ENCODE peak calls at places on chromosomes 12 and 14, in five cellular contexts. One of them, this sample, is unnamed.

GRCh38 chr12:39451977-39452376 is 9.1 kb upstream of the KIF21A start:
- DNase-seq in H54: no peak
- DNase-seq in IMR-90: no peak
- DNase-seq in esophagus muscularis mucosa: no peak
- DNase-seq in transverse colon: no peak
- DNase-seq in this sample: no peak

GRCh38 chr12:67592228-67593011 is 56.1 kb upstream of the DYRK2 start:
- DNase-seq in H54: peak
- DNase-seq in transverse colon: no peak
- DNase-seq in esophagus muscularis mucosa: no peak
- DNase-seq in IMR-90: peak
- DNase-seq in this sample: no peak

GRCh38 chr14:73567365-73567764 is 1.6 kb upstream of the ACOT2 start:
- DNase-seq in H54: no peak
- DNase-seq in transverse colon: no peak
- DNase-seq in esophagus muscularis mucosa: no peak
- DNase-seq in IMR-90: no peak
- DNase-seq in this sample: no peak

GRCh38 chr12:116964740-116965090 is 54.0 kb downstream of the FBXW8 start:
- DNase-seq in IMR-90: no peak
- DNase-seq in H54: no peak
- DNase-seq in esophagus muscularis mucosa: no peak
- DNase-seq in transverse colon: no peak
- DNase-seq in this sample: no peak

GRCh38 chr12:89970646-89971192 is 262.1 kb upstream of the ATP2B1 start:
- DNase-seq in IMR-90: no peak
- DNase-seq in H54: no peak
- DNase-seq in esophagus muscularis mucosa: no peak
- DNase-seq in transverse colon: no peak
- DNase-seq in this sample: no peak

GRCh38 chr12:10130042-10130441 is at the start of gene CLEC7A:
- DNase-seq in esophagus muscularis mucosa: no peak
- DNase-seq in IMR-90: no peak
- DNase-seq in H54: no peak
- DNase-seq in transverse colon: no peak
- DNase-seq in this sample: no peak

GRCh38 chr14:29858299-29858698 is 69.3 kb downstream of the PRKD1 start:
- DNase-seq in esophagus muscularis mucosa: no peak
- DNase-seq in IMR-90: no peak
- DNase-seq in H54: no peak
- DNase-seq in transverse colon: no peak
- DNase-seq in this sample: no peak

GRCh38 chr12:85872497-85873091 is 1.5 kb upstream of the NTS start:
- DNase-seq in transverse colon: no peak
- DNase-seq in esophagus muscularis mucosa: no peak
- DNase-seq in IMR-90: peak
- DNase-seq in H54: no peak
- DNase-seq in this sample: no peak

GRCh38 chr12:78501825-78502224 is 362.7 kb upstream of the SYT1 start:
- DNase-seq in IMR-90: no peak
- DNase-seq in esophagus muscularis mucosa: no peak
- DNase-seq in H54: no peak
- DNase-seq in transverse colon: no peak
- DNase-seq in this sample: no peak

GRCh38 chr14:74220991-74221390 is 18.3 kb upstream of the VSX2 start:
- DNase-seq in H54: no peak
- DNase-seq in transverse colon: no peak
- DNase-seq in IMR-90: no peak
- DNase-seq in esophagus muscularis mucosa: no peak
- DNase-seq in this sample: no peak

GRCh38 chr12:104609083-104609844 is 152.5 kb downstream of the CHST11 start:
- DNase-seq in esophagus muscularis mucosa: no peak
- DNase-seq in transverse colon: no peak
- DNase-seq in IMR-90: no peak
- DNase-seq in H54: no peak
- DNase-seq in this sample: no peak

GRCh38 chr14:59870277-59871165 is at the start of gene RTN1:
- DNase-seq in IMR-90: peak
- DNase-seq in esophagus muscularis mucosa: no peak
- DNase-seq in H54: peak
- DNase-seq in transverse colon: peak
- DNase-seq in this sample: no peak

GRCh38 chr14:73977896-73978295 is 27.8 kb downstream of the COQ6 start:
- DNase-seq in transverse colon: no peak
- DNase-seq in H54: no peak
- DNase-seq in esophagus muscularis mucosa: no peak
- DNase-seq in IMR-90: peak
- DNase-seq in this sample: no peak

GRCh38 chr12:619346-619745 is 43.9 kb downstream of the NINJ2 start:
- DNase-seq in H54: no peak
- DNase-seq in IMR-90: no peak
- DNase-seq in esophagus muscularis mucosa: no peak
- DNase-seq in transverse colon: no peak
- DNase-seq in this sample: no peak

GRCh38 chr12:81758421-81759214 is 532 bp downstream of the PPFIA2 start:
- DNase-seq in H54: peak
- DNase-seq in transverse colon: no peak
- DNase-seq in IMR-90: no peak
- DNase-seq in esophagus muscularis mucosa: no peak
- DNase-seq in this sample: no peak

GRCh38 chr14:23539209-23539866 is 12.2 kb downstream of the ZFHX2 start:
- DNase-seq in transverse colon: no peak
- DNase-seq in H54: no peak
- DNase-seq in IMR-90: peak
- DNase-seq in esophagus muscularis mucosa: no peak
- DNase-seq in this sample: no peak

DNA sequence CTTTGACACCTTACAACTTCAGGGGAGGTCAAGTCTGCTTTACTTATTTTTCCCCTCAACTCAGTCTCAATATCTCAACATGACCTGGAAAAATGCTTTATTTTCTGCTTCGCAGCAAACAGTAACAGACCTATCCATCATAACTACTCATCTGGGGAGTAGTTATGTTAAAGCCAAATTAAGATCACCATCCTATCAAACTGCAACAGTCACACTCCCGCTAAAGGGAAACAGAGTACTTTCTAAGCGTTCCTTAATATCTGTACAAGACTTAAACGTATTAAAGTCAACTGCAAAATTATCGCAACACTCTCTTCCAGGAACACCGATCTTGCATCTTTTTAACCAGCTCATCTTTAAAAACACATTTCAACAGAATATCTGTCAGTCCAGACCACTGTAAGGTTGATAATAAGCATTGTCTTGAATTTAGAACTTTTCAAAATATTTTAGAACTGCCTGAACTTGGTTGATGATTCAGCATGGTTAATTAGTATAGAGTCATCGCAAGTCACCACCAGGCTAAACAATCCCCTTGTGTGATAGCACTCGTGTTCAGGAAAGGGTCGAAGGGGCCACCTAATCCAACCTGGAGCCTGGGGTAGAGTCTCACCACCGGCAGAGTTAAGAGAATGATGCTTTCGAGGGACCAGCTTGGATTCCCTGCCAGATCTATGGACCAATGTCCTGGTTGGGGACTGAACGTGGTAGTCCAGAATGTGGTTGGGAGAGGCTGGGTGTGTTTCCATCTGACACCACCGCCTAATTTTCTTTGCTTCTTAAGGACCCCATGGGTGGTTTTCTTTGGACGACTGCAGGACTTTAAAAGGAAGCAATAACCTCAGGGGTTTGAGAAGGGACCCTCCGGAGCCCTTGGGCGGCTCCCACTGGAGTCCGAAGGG is 955 bp downstream of the SPTLC2 start:
- DNase-seq in H54: no peak
- DNase-seq in esophagus muscularis mucosa: no peak
- DNase-seq in transverse colon: peak
- DNase-seq in IMR-90: peak
- DNase-seq in this sample: peak
- TF ChIP-seq POLR2A in H54: no peak
- TF ChIP-seq POLR2A in esophagus muscularis mucosa: no peak
- TF ChIP-seq POLR2A in transverse colon: peak
- TF ChIP-seq POLR2A in IMR-90: no peak
- TF ChIP-seq POLR2A in this sample: no peak

GRCh38 chr14:21058903-21059302 is 1.3 kb downstream of the RNASE8 start:
- DNase-seq in H54: no peak
- DNase-seq in esophagus muscularis mucosa: no peak
- DNase-seq in transverse colon: no peak
- DNase-seq in IMR-90: no peak
- DNase-seq in this sample: no peak

GRCh38 chr14:21060590-21061346 is 3.1 kb downstream of the RNASE8 start:
- DNase-seq in IMR-90: no peak
- DNase-seq in esophagus muscularis mucosa: no peak
- DNase-seq in H54: no peak
- DNase-seq in transverse colon: peak
- DNase-seq in this sample: no peak

GRCh38 chr14:21063479-21063878 is 5.9 kb downstream of the RNASE8 start:
- DNase-seq in IMR-90: peak
- DNase-seq in transverse colon: peak
- DNase-seq in esophagus muscularis mucosa: no peak
- DNase-seq in H54: no peak
- DNase-seq in this sample: no peak

GRCh38 chr14:21059842-21060589 is 2.4 kb downstream of the RNASE8 start:
- DNase-seq in H54: no peak
- DNase-seq in IMR-90: no peak
- DNase-seq in esophagus muscularis mucosa: no peak
- DNase-seq in transverse colon: no peak
- DNase-seq in this sample: no peak

DNA sequence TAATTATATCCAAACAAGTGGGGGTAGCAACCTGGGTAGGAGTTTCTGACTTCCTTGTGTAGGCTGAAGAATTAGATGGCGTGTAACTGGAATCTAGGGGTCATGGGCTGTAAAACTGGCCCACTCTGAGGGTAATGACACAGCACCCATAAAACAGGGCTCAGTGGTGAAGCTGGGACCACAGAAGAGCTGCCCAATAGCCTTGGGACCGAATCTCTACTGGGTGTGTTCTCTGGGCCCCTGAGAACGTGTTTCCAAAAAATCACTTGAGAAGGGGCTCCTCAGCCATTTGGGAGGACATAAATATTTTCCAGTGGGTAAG is 3.7 kb downstream of the RNASE8 start:
- DNase-seq in transverse colon: no peak
- DNase-seq in esophagus muscularis mucosa: no peak
- DNase-seq in IMR-90: no peak
- DNase-seq in H54: no peak
- DNase-seq in this sample: no peak
- TF ChIP-seq POLR2A in transverse colon: no peak
- TF ChIP-seq POLR2A in esophagus muscularis mucosa: no peak
- TF ChIP-seq POLR2A in IMR-90: no peak
- TF ChIP-seq POLR2A in H54: no peak
- TF ChIP-seq POLR2A in this sample: no peak

GRCh38 chr14:103528512-103529382 is at the start of gene TRMT61A:
- DNase-seq in H54: peak
- DNase-seq in IMR-90: peak
- DNase-seq in esophagus muscularis mucosa: peak
- DNase-seq in transverse colon: peak
- DNase-seq in this sample: no peak
- TF ChIP-seq POLR2A in H54: peak
- TF ChIP-seq POLR2A in IMR-90: no peak
- TF ChIP-seq POLR2A in esophagus muscularis mucosa: no peak
- TF ChIP-seq POLR2A in transverse colon: peak
- TF ChIP-seq POLR2A in this sample: no peak

DNA sequence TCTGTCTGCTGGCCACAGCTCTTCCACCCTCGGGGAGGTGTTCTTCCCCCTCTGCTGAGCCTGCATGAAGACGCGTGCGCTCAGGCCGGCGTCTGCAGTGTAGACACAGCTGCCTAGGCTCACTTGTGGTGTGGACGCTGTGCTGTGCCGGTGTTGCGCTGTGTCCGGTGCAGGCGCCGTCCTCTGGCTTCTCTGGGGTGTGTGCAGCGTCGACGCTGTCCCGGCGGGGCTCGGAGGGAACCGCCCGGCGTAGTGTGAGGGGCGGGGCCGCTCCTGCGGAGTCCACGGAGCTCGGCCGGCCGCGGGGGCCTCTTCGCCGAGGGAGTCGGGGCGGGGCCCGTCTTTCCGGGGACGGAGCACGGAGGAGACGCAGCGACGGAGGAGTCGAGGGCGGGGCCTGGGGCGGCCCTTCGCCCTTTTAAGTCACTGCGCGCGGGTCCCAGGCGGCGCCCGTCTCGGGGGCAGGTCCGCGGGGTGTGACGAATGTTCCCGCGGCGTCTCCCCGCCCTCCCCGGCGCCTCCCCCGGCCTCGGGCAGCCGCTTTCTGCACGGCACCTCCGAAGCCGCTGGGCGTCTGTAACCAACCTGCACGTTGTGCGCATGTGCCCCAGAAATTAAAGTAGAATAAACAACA is 45.2 kb downstream of the NOC4L start:
- DNase-seq in IMR-90: peak
- DNase-seq in H54: peak
- DNase-seq in esophagus muscularis mucosa: peak
- DNase-seq in transverse colon: peak
- DNase-seq in this sample: no peak
- TF ChIP-seq POLR2A in IMR-90: no peak
- TF ChIP-seq POLR2A in H54: peak
- TF ChIP-seq POLR2A in esophagus muscularis mucosa: no peak
- TF ChIP-seq POLR2A in transverse colon: no peak
- TF ChIP-seq POLR2A in this sample: no peak

DNA sequence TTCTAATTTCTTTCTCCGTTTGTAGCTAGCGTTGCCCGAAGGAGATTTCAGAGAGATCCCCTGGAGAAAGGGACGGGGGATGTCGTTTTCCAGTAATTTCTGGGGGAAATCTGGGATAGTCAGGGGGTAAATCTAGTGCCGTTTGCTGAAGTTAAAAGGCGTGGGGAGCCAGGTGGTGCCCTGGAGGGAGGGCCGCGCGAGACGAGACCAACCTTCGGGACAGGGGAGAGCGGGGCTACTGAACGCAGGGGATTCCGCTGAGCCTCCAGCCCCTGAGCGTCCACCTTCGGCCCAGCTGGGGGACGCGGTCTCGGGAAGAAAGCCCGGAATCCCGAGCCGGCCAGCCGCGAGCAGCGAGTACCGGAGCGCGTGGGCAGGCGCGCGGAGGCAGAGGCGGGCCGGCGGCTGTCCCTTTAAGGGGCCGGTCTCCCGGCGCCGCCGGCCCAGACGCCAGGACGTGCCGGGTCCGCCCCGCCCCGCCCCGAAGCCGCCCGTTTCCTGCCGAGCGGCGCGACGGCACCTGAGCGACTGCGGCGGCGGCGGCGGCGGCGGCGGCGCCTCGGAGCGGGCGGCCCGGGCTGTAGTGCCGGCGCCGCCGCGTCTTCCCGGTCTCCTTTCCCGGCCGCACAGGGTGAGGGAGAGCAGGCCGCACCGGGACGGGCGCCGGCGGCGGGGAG is at the start of gene KTN1:
- DNase-seq in esophagus muscularis mucosa: no peak
- DNase-seq in H54: peak
- DNase-seq in IMR-90: peak
- DNase-seq in transverse colon: peak
- DNase-seq in this sample: no peak
- TF ChIP-seq POLR2A in esophagus muscularis mucosa: no peak
- TF ChIP-seq POLR2A in H54: peak
- TF ChIP-seq POLR2A in IMR-90: peak
- TF ChIP-seq POLR2A in transverse colon: peak
- TF ChIP-seq POLR2A in this sample: no peak

GRCh38 chr12:48956279-48957140 is 777 bp downstream of the ARF3 start:
- DNase-seq in H54: peak
- DNase-seq in transverse colon: peak
- DNase-seq in IMR-90: peak
- DNase-seq in esophagus muscularis mucosa: peak
- DNase-seq in this sample: no peak
- TF ChIP-seq POLR2A in H54: no peak
- TF ChIP-seq POLR2A in transverse colon: no peak
- TF ChIP-seq POLR2A in IMR-90: no peak
- TF ChIP-seq POLR2A in esophagus muscularis mucosa: no peak
- TF ChIP-seq POLR2A in this sample: no peak

This sample was measured in vagina.